ENCODE peak calls at places on chromosome 4, in seven cellular contexts. E is hepatocyte; U is OCI-LY7; V is GM12864; A is endothelial cell of umbilical vein; H is WERI-Rb-1; T is activated CD8-positive, alpha-beta T cell treated with anti-CD3 and anti-CD28 coated beads for 36 hours. W is an unnamed sample.

GRCh38 chr4:122810669-122811068 is 16.0 kb upstream of the FGF2 start:
- DNase-seq in H (no peak), V (no peak), A (peak; percentile 12), U (no peak), E (no peak), T (no peak), W (no peak)

GRCh38 chr4:77501851-77502250 is 103.8 kb upstream of the CXCL13 start:
- DNase-seq in A (no peak), U (no peak), E (no peak), H (no peak), T (no peak), V (no peak), W (no peak)

GRCh38 chr4:8198206-8198905 is 734 bp upstream of the SH3TC1 start:
- DNase-seq in E (no peak), A (peak; percentile 26), H (no peak), V (no peak), U (no peak), T (no peak), W (no peak)

GRCh38 chr4:86498560-86499166 is 95.5 kb upstream of the PTPN13 start:
- DNase-seq in H (peak; percentile 30), T (no peak), V (no peak), E (peak; percentile 78), U (peak; percentile 50), A (peak; percentile 56), W (peak; percentile 29)

GRCh38 chr4:125316391-125316780 is 1.6 kb downstream of the FAT4 start:
- DNase-seq in T (peak; percentile 4), A (no peak), E (peak; percentile 57), H (peak; percentile 48), V (no peak), U (no peak), W (peak; percentile 30)

GRCh38 chr4:3404546-3404945 is 37.2 kb upstream of the HGFAC start:
- DNase-seq in V (no peak), U (no peak), T (no peak), H (peak; percentile 3), E (no peak), A (no peak), W (no peak)

GRCh38 chr4:18733956-18734872 is 712.7 kb upstream of the LCORL start:
- DNase-seq in U (no peak), T (no peak), E (no peak), V (no peak), H (no peak), A (no peak), W (no peak)

GRCh38 chr4:137387924-137388323 is 144.4 kb downstream of the PCDH18 start:
- DNase-seq in V (no peak), E (no peak), A (peak; percentile 59), T (no peak), U (no peak), H (no peak), W (no peak)

GRCh38 chr4:22237846-22238513 is 277.9 kb downstream of the ADGRA3 start:
- DNase-seq in T (no peak), E (peak; percentile 68), V (no peak), U (no peak), A (no peak), H (no peak), W (no peak)

GRCh38 chr4:140185725-140186124 is 31.7 kb upstream of the MAML3 start:
- DNase-seq in T (no peak), E (no peak), V (no peak), A (no peak), U (no peak), H (no peak), W (no peak)

GRCh38 chr4:128861856-128862518 is 52.5 kb downstream of the JADE1 start:
- DNase-seq in U (no peak), T (peak; percentile 16), V (no peak), E (no peak), H (no peak), A (no peak), W (peak; percentile 32)

GRCh38 chr4:153111426-153112070 is 92.7 kb upstream of the TRIM2 start:
- DNase-seq in U (no peak), A (no peak), T (no peak), E (no peak), V (no peak), H (no peak), W (no peak)

GRCh38 chr4:63325140-63325539 is 1084.1 kb downstream of the TECRL start:
- DNase-seq in T (no peak), U (no peak), E (no peak), V (no peak), A (no peak), H (no peak), W (no peak)

GRCh38 chr4:123976285-123976684 is 579.7 kb downstream of the SPRY1 start:
- DNase-seq in T (no peak), V (no peak), A (peak; percentile 90), H (no peak), U (peak; percentile 87), E (no peak), W (no peak)

DNA sequence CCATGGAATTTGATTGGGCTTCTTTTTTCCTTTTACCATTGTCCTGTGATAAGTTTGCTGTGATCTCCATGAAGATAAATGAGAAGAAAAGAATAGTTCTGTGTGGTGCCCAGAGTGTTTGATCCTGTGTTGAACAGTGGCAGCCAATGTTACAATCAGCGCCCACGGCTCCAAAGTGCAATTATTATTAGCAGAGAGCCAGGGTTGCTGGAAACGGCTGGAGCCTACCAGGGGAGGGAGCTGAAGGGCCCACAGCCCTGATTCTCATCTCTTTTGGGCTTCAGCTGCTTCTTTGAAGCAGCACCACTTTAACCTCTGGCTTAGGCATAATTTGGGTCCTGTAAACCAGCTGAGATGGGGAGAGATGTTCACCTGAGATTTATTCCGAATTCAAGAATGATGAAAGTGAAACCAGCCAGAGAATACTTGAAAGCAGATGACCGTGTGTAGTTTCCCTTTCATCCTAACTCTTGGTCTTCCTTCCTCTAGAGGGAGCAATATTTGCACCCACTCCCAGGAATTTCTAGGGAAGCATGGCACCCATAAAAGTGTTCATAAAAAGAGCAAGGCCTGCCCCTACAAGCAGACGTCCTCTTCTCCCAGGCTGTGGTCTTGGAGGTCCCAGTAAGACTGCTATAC is 298.3 kb downstream of the EVC2 start:
- DNase-seq in V (no peak), A (no peak), T (no peak), U (no peak), H (peak; percentile 17), E (no peak), W (no peak)
- TF ChIP-seq CTCF in V (no peak), A (no peak), T (no peak), U (no peak), H (peak; percentile 41), E (no peak), W (no peak)

GRCh38 chr4:24704152-24704551 is 91.2 kb upstream of the SOD3 start:
- DNase-seq in E (no peak), V (no peak), H (no peak), U (no peak), T (no peak), A (no peak), W (no peak)

GRCh38 chr4:24700118-24700517 is 95.3 kb upstream of the SOD3 start:
- DNase-seq in U (no peak), T (no peak), V (no peak), E (no peak), A (no peak), H (no peak), W (no peak)

GRCh38 chr4:24702266-24702665 is 93.1 kb upstream of the SOD3 start:
- DNase-seq in H (no peak), E (no peak), U (no peak), A (no peak), V (no peak), T (no peak), W (no peak)

GRCh38 chr4:24703298-24703697 is 92.1 kb upstream of the SOD3 start:
- DNase-seq in H (no peak), T (no peak), V (no peak), A (no peak), U (no peak), E (no peak), W (no peak)

GRCh38 chr4:24701683-24702082 is 93.7 kb upstream of the SOD3 start:
- DNase-seq in H (no peak), A (no peak), T (no peak), U (no peak), V (no peak), E (no peak), W (no peak)
- TF ChIP-seq CTCF in H (no peak), A (no peak), T (no peak), U (no peak), V (no peak), E (no peak), W (no peak)

GRCh38 chr4:57305836-57306235 is 195.7 kb upstream of the IGFBP7 start:
- DNase-seq in H (no peak), E (no peak), U (no peak), T (no peak), A (no peak), V (no peak), W (no peak)
- TF ChIP-seq CTCF in H (no peak), E (no peak), U (no peak), T (no peak), A (no peak), V (no peak), W (no peak)

GRCh38 chr4:10891866-10892265 is 207.3 kb upstream of the CLNK start:
- DNase-seq in V (no peak), A (no peak), U (no peak), T (no peak), E (no peak), H (peak; percentile 12), W (no peak)

GRCh38 chr4:10897076-10897475 is 212.5 kb upstream of the CLNK start:
- DNase-seq in H (no peak), A (no peak), V (no peak), E (no peak), U (no peak), T (no peak), W (no peak)

GRCh38 chr4:10889819-10890218 is 205.3 kb upstream of the CLNK start:
- DNase-seq in V (no peak), H (no peak), U (no peak), T (no peak), A (no peak), E (no peak), W (no peak)

GRCh38 chr4:10898072-10898471 is 213.5 kb upstream of the CLNK start:
- DNase-seq in A (no peak), T (no peak), U (no peak), V (no peak), H (no peak), E (no peak), W (no peak)

DNA sequence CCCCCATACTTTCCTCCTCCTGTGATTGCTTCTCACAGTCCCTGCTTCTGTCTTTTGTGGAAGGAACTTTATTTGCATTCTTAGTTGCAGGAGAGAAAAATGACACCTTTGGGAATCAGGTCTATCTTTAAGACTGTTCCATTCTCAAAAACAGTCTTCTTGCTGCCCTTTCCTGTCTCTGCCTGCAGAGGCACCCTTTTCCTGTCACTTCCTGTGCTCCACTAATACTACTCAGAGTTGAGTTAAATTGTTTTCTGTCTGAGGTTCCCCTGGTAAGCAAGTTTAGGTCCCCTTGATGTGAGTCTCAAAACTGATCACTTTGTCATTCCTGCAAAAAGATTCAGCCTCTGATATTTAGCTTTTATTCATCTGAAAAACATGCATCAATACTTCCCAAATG is 208.8 kb upstream of the CLNK start:
- DNase-seq in E (peak; percentile 11), T (peak; percentile 4), H (peak; percentile 16), V (no peak), A (no peak), U (peak; percentile 5), W (peak; percentile 15)
- TF ChIP-seq CTCF in E (peak; percentile 39), T (no peak), H (peak; percentile 74), V (peak; percentile 74), A (no peak), U (peak; percentile 64), W (peak; percentile 28)